ENCODE peak calls at places on chromosomes 5 and 9, in five cellular contexts. E is mesendoderm, B is RPMI7951, W is NCI-H748 treated with DMSO at 0.1 percent for 48 hours, A is T-helper 2 cell. M is an unnamed sample.

GRCh38 chr9:137295313-137296213 is 6.5 kb downstream of the NRARP start:
- DNase-seq in B (no peak), W (no peak), E (no peak), A (no peak), M (peak)

GRCh38 chr5:139660916-139661814 is 13.0 kb downstream of the CXXC5 start:
- DNase-seq in A (no peak), B (peak), W (no peak), E (no peak), M (peak)

GRCh38 chr5:1507961-1508678 is 15.6 kb downstream of the LPCAT1 start:
- DNase-seq in E (no peak), B (no peak), W (no peak), A (peak), M (no peak)

GRCh38 chr5:136103118-136103517 is 29.5 kb upstream of the SMAD5 start:
- DNase-seq in W (no peak), B (no peak), A (no peak), E (no peak), M (no peak)

GRCh38 chr9:105281926-105282325 is 37.5 kb downstream of the SLC44A1 start:
- DNase-seq in E (no peak), B (peak), W (no peak), A (no peak), M (peak)

GRCh38 chr5:94407023-94407422 is 211.4 kb downstream of the KIAA0825 start:
- DNase-seq in W (no peak), A (no peak), E (no peak), B (no peak), M (peak)

GRCh38 chr5:116273458-116274242 is 188.8 kb downstream of the COMMD10 start:
- DNase-seq in W (no peak), A (no peak), E (no peak), B (peak), M (no peak)

GRCh38 chr5:159104058-159104651 is 4.4 kb upstream of the EBF1 start:
- DNase-seq in A (no peak), E (peak), B (peak), W (no peak), M (no peak)

GRCh38 chr5:98916540-98916939 is 12.3 kb downstream of the CHD1 start:
- DNase-seq in W (no peak), E (no peak), A (no peak), B (no peak), M (no peak)

GRCh38 chr5:143355710-143356109 is 47.8 kb downstream of the NR3C1 start:
- DNase-seq in W (peak), B (peak), A (peak), E (no peak), M (peak)

GRCh38 chr9:13707635-13708410 is 428.3 kb upstream of the MPDZ start:
- DNase-seq in A (no peak), W (no peak), E (peak), B (peak), M (no peak)